ENCODE peak calls at places on chromosomes 2 and 18, in six cellular contexts. L is GM12878, S is A549, R is HepG2, Y is upper lobe of left lung, P is K562. W is an unnamed sample.

GRCh38 chr18:23568739-23569138 is 17.6 kb downstream of the NPC1 start:
- ATAC-seq in L (no peak), S (no peak), R (no peak), Y (no peak), P (no peak), W (no peak)

GRCh38 chr18:74694436-74694835 is 96.8 kb downstream of the ZNF407 start:
- ATAC-seq in L (no peak), S (no peak), R (no peak), Y (no peak), P (no peak), W (no peak)

GRCh38 chr2:12732663-12733062 is 15.9 kb downstream of the TRIB2 start:
- ATAC-seq in L (no peak), S (no peak), R (no peak), Y (no peak), P (no peak), W (peak; percentile 73)

GRCh38 chr2:70133521-70134348 is 46.5 kb downstream of the PCBP1 start:
- ATAC-seq in L (peak; percentile 60), S (no peak), R (peak; percentile 7), Y (no peak), P (peak; percentile 4), W (no peak)

GRCh38 chr2:8312861-8313768 is 368.7 kb upstream of the ID2 start:
- ATAC-seq in L (peak; percentile 81), S (no peak), R (no peak), Y (peak; percentile 15), P (peak; percentile 79), W (no peak)

GRCh38 chr2:98541906-98542305 is 66.4 kb downstream of the COA5 start:
- ATAC-seq in L (no peak), S (no peak), R (no peak), Y (no peak), P (no peak), W (no peak)

GRCh38 chr2:237486334-237486818 is 675 bp upstream of the MLPH start:
- ATAC-seq in L (no peak), S (peak; percentile 22), R (no peak), Y (no peak), P (no peak), W (no peak)

GRCh38 chr18:79336556-79337142 is 59.1 kb upstream of the NFATC1 start:
- ATAC-seq in L (no peak), S (no peak), R (no peak), Y (no peak), P (no peak), W (no peak)

GRCh38 chr2:119823734-119824334 is 64.1 kb downstream of the PTPN4 start:
- ATAC-seq in L (peak; percentile 69), S (peak; percentile 77), R (peak; percentile 80), Y (peak; percentile 63), P (peak; percentile 87), W (no peak)

GRCh38 chr2:44746367-44746766 is 195.1 kb upstream of the SIX3 start:
- ATAC-seq in L (no peak), S (no peak), R (no peak), Y (no peak), P (no peak), W (no peak)

GRCh38 chr2:9083287-9083686 is 79.8 kb upstream of the MBOAT2 start:
- ATAC-seq in L (no peak), S (no peak), R (no peak), Y (no peak), P (no peak), W (no peak)

GRCh38 chr18:37299471-37300304 is 265.9 kb downstream of the CELF4 start:
- ATAC-seq in L (peak; percentile 52), S (peak; percentile 95), R (peak; percentile 94), Y (peak; percentile 89), P (peak; percentile 69), W (peak; percentile 73)

GRCh38 chr2:9686061-9686460 is 55.3 kb upstream of the YWHAQ start:
- ATAC-seq in L (no peak), S (peak; percentile 57), R (no peak), Y (no peak), P (peak; percentile 90), W (no peak)

GRCh38 chr2:240759454-240759853 is 60.6 kb downstream of the KIF1A start:
- ATAC-seq in L (peak; percentile 73), S (no peak), R (no peak), Y (no peak), P (no peak), W (no peak)

GRCh38 chr2:8575011-8575750 is 106.7 kb upstream of the ID2 start:
- ATAC-seq in L (peak; percentile 54), S (peak; percentile 16), R (peak; percentile 18), Y (peak; percentile 33), P (no peak), W (no peak)

GRCh38 chr2:100136310-100136709 is 6.1 kb downstream of the AFF3 start:
- ATAC-seq in L (peak; percentile 52), S (no peak), R (no peak), Y (no peak), P (no peak), W (no peak)

GRCh38 chr2:176637134-176637496 is 367.9 kb downstream of the MTX2 start:
- ATAC-seq in L (no peak), S (peak; percentile 30), R (no peak), Y (no peak), P (no peak), W (no peak)

GRCh38 chr2:42673989-42674564 is 89.9 kb downstream of the OXER1 start:
- ATAC-seq in L (no peak), S (no peak), R (peak; percentile 75), Y (no peak), P (no peak), W (no peak)

GRCh38 chr2:60350791-60351190 is 202.7 kb downstream of the BCL11A start:
- ATAC-seq in L (peak; percentile 15), S (no peak), R (no peak), Y (no peak), P (no peak), W (no peak)

GRCh38 chr2:46379213-46380037 is 82.2 kb downstream of the EPAS1 start:
- ATAC-seq in L (no peak), S (no peak), R (no peak), Y (no peak), P (no peak), W (peak; percentile 60)

GRCh38 chr2:219661197-219661954 is 33.9 kb downstream of the SLC4A3 start:
- ATAC-seq in L (peak; percentile 98), S (no peak), R (peak; percentile 62), Y (no peak), P (peak; percentile 75), W (no peak)

GRCh38 chr2:230054079-230054478 is 14.6 kb downstream of the SLC16A14 start:
- ATAC-seq in L (peak; percentile 17), S (peak; percentile 86), R (no peak), Y (no peak), P (no peak), W (no peak)

GRCh38 chr2:64488050-64488974 is 34.4 kb downstream of the LGALSL start:
- ATAC-seq in L (peak; percentile 94), S (peak; percentile 91), R (peak; percentile 81), Y (peak; percentile 79), P (peak; percentile 92), W (peak; percentile 63)

GRCh38 chr2:27306136-27306535 is 2.1 kb downstream of the UCN start:
- ATAC-seq in L (no peak), S (no peak), R (peak; percentile 3), Y (no peak), P (no peak), W (no peak)

GRCh38 chr2:45929674-45930395 is 278.4 kb downstream of the PRKCE start:
- ATAC-seq in L (peak; percentile 50), S (no peak), R (no peak), Y (peak; percentile 45), P (no peak), W (no peak)

GRCh38 chr2:198788676-198789075 is 669.1 kb downstream of the SATB2 start:
- ATAC-seq in L (no peak), S (no peak), R (no peak), Y (no peak), P (no peak), W (no peak)

GRCh38 chr2:105952131-105952530 is 207.4 kb downstream of the NCK2 start:
- ATAC-seq in L (no peak), S (no peak), R (no peak), Y (no peak), P (no peak), W (no peak)
- TF ChIP-seq EP300 in L (no peak), S (no peak), R (no peak), Y (no peak), P (no peak), W (no peak)

DNA sequence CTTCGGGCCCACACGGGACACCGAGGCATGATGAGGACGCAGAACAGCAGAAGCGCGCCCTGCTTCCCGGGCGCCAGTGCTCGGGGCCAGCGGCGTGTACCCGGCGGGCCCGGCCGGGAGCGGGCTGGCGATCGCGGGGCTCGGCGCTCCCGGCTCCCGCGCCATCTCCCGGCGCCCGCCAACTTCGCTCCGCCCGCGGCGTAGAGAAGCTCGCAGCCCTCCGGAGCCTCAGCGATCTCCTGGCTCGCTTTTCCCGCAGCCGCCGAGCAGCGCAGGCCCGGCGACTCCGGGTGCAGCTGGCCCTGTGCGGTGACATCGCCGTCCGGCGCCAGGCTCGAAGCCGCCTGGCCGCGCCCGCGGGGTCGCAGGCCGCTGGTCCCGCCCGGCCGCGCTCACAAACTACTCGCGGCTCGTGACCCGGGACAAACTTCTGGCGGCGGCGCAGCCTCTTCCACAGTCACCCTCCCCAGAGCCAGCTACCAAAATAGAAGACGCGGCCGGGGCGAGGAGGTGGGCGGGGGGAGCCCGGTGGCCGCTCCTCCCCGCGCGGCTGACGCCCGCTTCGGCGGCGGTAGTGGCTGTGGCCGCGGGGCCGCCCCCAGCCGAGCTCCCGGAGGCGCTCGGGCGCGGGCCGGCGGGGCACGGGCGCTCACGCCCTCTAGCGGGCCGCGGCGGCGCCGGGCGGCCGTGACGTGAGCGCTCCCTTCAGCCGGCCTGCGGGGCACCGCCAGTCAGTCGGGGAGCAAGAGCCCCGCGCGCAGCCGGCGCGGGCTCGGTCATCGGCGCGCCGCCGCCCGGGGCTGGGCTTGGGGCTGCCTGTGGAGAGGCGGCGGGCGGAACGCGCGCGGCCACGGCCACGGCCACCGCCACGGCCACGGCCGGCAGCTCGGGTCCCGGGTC is at the start of gene PTPRM:
- ATAC-seq in L (peak; percentile 95), S (peak; percentile 83), R (peak; percentile 79), Y (peak; percentile 95), P (peak; percentile 98), W (peak; percentile 95)
- TF ChIP-seq POLR2A in L (no peak), S (peak; percentile 20), R (peak; percentile 48), Y (peak; percentile 88), P (no peak), W (peak; percentile 92)

GRCh38 chr2:160241251-160242137 is 41.4 kb upstream of the ITGB6 start:
- ATAC-seq in L (no peak), S (peak; percentile 91), R (no peak), Y (peak; percentile 90), P (no peak), W (peak; percentile 50)
- TF ChIP-seq EP300 in L (no peak), S (peak; percentile 56), R (no peak), Y (peak; percentile 44), P (no peak), W (no peak)

DNA sequence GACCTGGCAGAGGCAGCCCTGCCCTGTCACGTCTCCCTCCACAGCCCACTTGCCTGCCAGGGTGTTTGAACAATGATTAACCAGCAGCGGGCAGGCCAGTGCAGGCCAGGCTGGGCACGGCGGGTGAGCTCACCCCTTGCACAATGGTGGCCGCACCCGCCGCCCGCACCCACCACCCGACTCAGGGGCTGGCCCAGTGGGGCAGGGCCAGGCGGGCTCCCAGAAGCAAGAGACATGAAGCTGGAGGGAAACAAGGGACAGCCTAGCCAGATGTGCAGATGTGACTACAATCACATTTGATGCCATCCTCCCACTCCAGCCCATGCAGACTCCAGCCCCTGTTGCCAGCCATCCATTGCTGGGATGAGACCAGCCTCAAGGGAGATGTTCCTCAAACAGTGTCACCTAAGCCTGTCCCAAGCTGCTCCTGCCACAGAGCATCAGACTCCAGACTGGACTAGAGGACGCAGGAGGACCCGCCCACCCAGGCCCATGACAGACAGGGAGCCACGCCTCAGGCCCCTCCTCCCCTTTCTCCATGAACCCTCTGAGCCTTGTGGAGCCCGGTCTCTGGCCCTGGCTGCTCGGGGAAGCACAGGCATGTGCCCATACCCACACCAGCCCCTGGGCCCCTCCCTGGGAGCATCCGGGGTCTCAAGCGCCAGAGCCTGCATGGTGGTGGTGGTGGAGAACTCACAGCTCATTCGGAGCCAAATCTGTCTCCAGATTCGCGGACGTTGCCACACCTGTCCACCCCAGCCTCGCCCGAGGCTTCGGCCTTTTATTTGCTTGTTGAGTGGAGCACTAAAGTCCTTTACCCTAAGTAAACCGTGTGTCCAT is 45.0 kb downstream of the SDC1 start:
- ATAC-seq in L (peak; percentile 49), S (peak; percentile 85), R (peak; percentile 84), Y (peak; percentile 57), P (peak; percentile 72), W (no peak)
- TF ChIP-seq POLR2A in L (no peak), S (peak; percentile 57), R (peak; percentile 35), Y (peak; percentile 59), P (no peak), W (peak; percentile 12)